ENCODE peak calls at places on chromosomes 6 and 20, in eight cellular contexts. P is fibroblast of the aortic adventitia, V is left ventricle myocardium inferior, J is iPS-NIHi11, N is NAMALWA, D is astrocyte of the spinal cord, G is posterior vena cava, W is DMS153. L is an unnamed sample.

GRCh38 chr6:3144571-3144970 is 12.8 kb downstream of the TUBB2A start:
- DNase-seq in J (peak), D (no peak), W (no peak), P (no peak), V (no peak), N (no peak), G (no peak), L (no peak)

GRCh38 chr6:6057442-6058053 is 50.8 kb upstream of the NRN1 start:
- DNase-seq in D (peak), J (peak), N (peak), W (no peak), V (no peak), P (peak), G (no peak), L (peak)

GRCh38 chr20:15546624-15547023 is 1026.6 kb downstream of the KIF16B start:
- DNase-seq in N (no peak), V (no peak), P (no peak), D (no peak), W (no peak), J (no peak), G (no peak), L (no peak)

GRCh38 chr6:163346529-163346961 is 68.0 kb upstream of the QKI start:
- DNase-seq in V (no peak), W (no peak), D (peak), P (peak), J (no peak), G (no peak), N (no peak), L (no peak)

GRCh38 chr20:53660078-53660909 is 66.7 kb upstream of the ZNF217 start:
- DNase-seq in W (no peak), N (no peak), D (no peak), P (peak), G (peak), J (no peak), V (no peak), L (peak)

GRCh38 chr6:167731731-167732422 is 94.8 kb upstream of the AFDN start:
- DNase-seq in J (no peak), W (no peak), V (no peak), P (no peak), G (no peak), D (no peak), N (no peak), L (no peak)

GRCh38 chr6:79947191-79948173 is at the start of gene ELOVL4:
- DNase-seq in D (peak), W (peak), P (peak), J (peak), N (no peak), V (peak), G (peak), L (peak)

GRCh38 chr20:59578602-59579403 is 25.5 kb upstream of the PHACTR3 start:
- DNase-seq in N (no peak), G (peak), J (no peak), D (no peak), W (no peak), V (no peak), P (no peak), L (no peak)

GRCh38 chr20:41655966-41656685 is 37.9 kb upstream of the CHD6 start:
- DNase-seq in P (no peak), D (no peak), J (no peak), V (no peak), W (peak), G (no peak), N (no peak), L (no peak)